ENCODE peak calls at places on chromosome 12, in nine cellular contexts. O is left colon, T is OCI-LY7, B is astrocyte of the spinal cord, H is HT1080, G is amniotic stem cell, A is SIG-M5, N is DMS 273 treated with DMSO at 0.1 percent for 48 hours, X is endothelial cell. M is an unnamed sample.

GRCh38 chr12:82146740-82147139 is 211.4 kb downstream of the CCDC59 start:
- DNase-seq in N (no peak), T (no peak), X (no peak), G (no peak), B (no peak), A (no peak), H (no peak), O (no peak), M (no peak)

GRCh38 chr12:111057726-111058125 is 137.3 kb upstream of the MYL2 start:
- DNase-seq in O (no peak), H (no peak), G (no peak), T (no peak), N (no peak), A (no peak), X (no peak), B (no peak), M (no peak)

GRCh38 chr12:57340104-57340503 is 89.1 kb upstream of the STAC3 start:
- DNase-seq in O (peak), T (no peak), N (no peak), B (peak), A (no peak), G (no peak), H (no peak), X (no peak), M (peak)

GRCh38 chr12:6607751-6608591 is 792 bp upstream of the CHD4 start:
- DNase-seq in A (no peak), H (peak), X (no peak), B (peak), N (peak), O (peak), T (peak), G (no peak), M (peak)

GRCh38 chr12:2845280-2845679 is 10.4 kb upstream of the NRIP2 start:
- DNase-seq in O (no peak), T (no peak), N (no peak), G (no peak), A (no peak), B (peak), H (peak), X (peak), M (no peak)

GRCh38 chr12:50222275-50222783 is 55.2 kb upstream of the CERS5 start:
- DNase-seq in G (peak), B (peak), N (peak), T (peak), O (peak), X (peak), A (no peak), H (peak), M (peak)

GRCh38 chr12:132145334-132145733 is 1.1 kb downstream of the NOC4L start:
- DNase-seq in H (no peak), X (no peak), B (no peak), T (no peak), O (peak), G (no peak), N (no peak), A (no peak), M (no peak)

GRCh38 chr12:26939192-26939832 is 1.0 kb downstream of the FGFR1OP2 start:
- DNase-seq in G (no peak), O (no peak), T (peak), H (no peak), X (no peak), N (no peak), A (no peak), B (peak), M (no peak)

GRCh38 chr12:28893365-28893764 is 255.7 kb upstream of the FAR2 start:
- DNase-seq in H (no peak), X (no peak), O (no peak), T (no peak), N (no peak), B (no peak), G (no peak), A (no peak), M (no peak)

GRCh38 chr12:53975019-53975815 is 463 bp upstream of the HOTAIR start:
- DNase-seq in X (no peak), G (no peak), B (no peak), N (no peak), H (no peak), T (peak), O (no peak), A (no peak), M (no peak)

GRCh38 chr12:91732086-91732485 is 413.6 kb downstream of the BTG1 start:
- DNase-seq in T (no peak), O (no peak), H (no peak), N (no peak), B (peak), G (no peak), A (no peak), X (no peak), M (no peak)

GRCh38 chr12:24898185-24898584 is 50.7 kb downstream of the BCAT1 start:
- DNase-seq in T (no peak), H (no peak), N (no peak), A (no peak), O (no peak), X (no peak), B (no peak), G (no peak), M (no peak)

GRCh38 chr12:64180951-64181350 is 41.1 kb downstream of the KICS2 start:
- DNase-seq in H (peak), A (no peak), N (no peak), T (no peak), B (peak), G (peak), X (no peak), O (no peak), M (no peak)

GRCh38 chr12:92505373-92506340 is 197.1 kb upstream of the PLEKHG7 start:
- DNase-seq in X (no peak), O (peak), B (peak), A (peak), N (no peak), T (peak), H (no peak), G (no peak), M (peak)

GRCh38 chr12:47818701-47819543 is 781 bp downstream of the HDAC7 start:
- DNase-seq in G (no peak), N (no peak), X (peak), H (no peak), B (no peak), T (peak), A (no peak), O (peak), M (peak)